ENCODE peak calls at places on chromosome 16, in eight cellular contexts. S is K562, Q is suprapubic skin, F is esophagus muscularis mucosa, M is GM23338, Y is stomach, Z is spleen, V is prostate gland. G is an unnamed sample. For H3K4me1, the result is how much of the 10 kb centered on the place peaks cover.

GRCh38 chr16:77387810-77388209 is 47.0 kb downstream of the ADAMTS18 start:
- DNase-seq in S (no peak), Q (no peak), F (no peak), M (peak), Y (no peak), Z (no peak), V (no peak), G (no peak)

GRCh38 chr16:66510711-66511614 is 39.0 kb downstream of the TK2 start:
- DNase-seq in S (no peak), Q (no peak), F (no peak), M (no peak), Y (peak), Z (no peak), V (peak), G (no peak)

GRCh38 chr16:20904507-20905079 is 4.0 kb downstream of the LYRM1 start:
- DNase-seq in S (no peak), Q (no peak), F (no peak), M (no peak), Y (peak), Z (no peak), V (peak), G (no peak)

GRCh38 chr16:84096447-84097005 is 20.2 kb downstream of the MBTPS1 start:
- DNase-seq in S (no peak), Q (no peak), F (no peak), M (no peak), Y (peak), Z (no peak), V (peak), G (no peak)

GRCh38 chr16:30700491-30700890 is 1.5 kb downstream of the SRCAP start:
- DNase-seq in S (peak), Q (no peak), F (no peak), M (no peak), Y (no peak), Z (peak), V (no peak), G (no peak)

GRCh38 chr16:1907226-1907849 is 10.9 kb downstream of the HS3ST6 start:
- DNase-seq in S (no peak), Q (no peak), F (no peak), M (no peak), Y (no peak), Z (no peak), V (no peak), G (no peak)

GRCh38 chr16:25224731-25225319 is 8.1 kb downstream of the AQP8 start:
- DNase-seq in S (no peak), Q (no peak), F (no peak), M (no peak), Y (no peak), Z (no peak), V (no peak), G (no peak)

GRCh38 chr16:15861996-15862395 is 5.2 kb upstream of the MYH11 start:
- DNase-seq in S (no peak), Q (no peak), F (no peak), M (no peak), Y (no peak), Z (no peak), V (no peak), G (no peak)

GRCh38 chr16:11138769-11139623 is 117.0 kb downstream of the SOCS1 start:
- DNase-seq in S (no peak), Q (no peak), F (no peak), M (no peak), Y (no peak), Z (no peak), V (no peak), G (no peak)

GRCh38 chr16:7086842-7087616 is 245.6 kb upstream of the RBFOX1 start:
- DNase-seq in S (no peak), Q (no peak), F (no peak), M (peak), Y (no peak), Z (no peak), V (no peak), G (no peak)

GRCh38 chr16:46947900-46948547 is 25.4 kb downstream of the DNAJA2 start:
- DNase-seq in S (peak), Q (no peak), F (no peak), M (peak), Y (peak), Z (peak), V (no peak), G (no peak)

GRCh38 chr16:4892356-4893102 is 44.4 kb downstream of the PPL start:
- DNase-seq in S (peak), Q (no peak), F (no peak), M (no peak), Y (no peak), Z (no peak), V (no peak), G (no peak)

GRCh38 chr16:10947211-10947787 is 2.9 kb downstream of the CLEC16A start:
- DNase-seq in S (no peak), Q (no peak), F (no peak), M (no peak), Y (no peak), Z (no peak), V (no peak), G (no peak)

GRCh38 chr16:4685776-4686496 is 7.4 kb upstream of the NUDT16L1 start:
- DNase-seq in S (no peak), Q (no peak), F (no peak), M (no peak), Y (no peak), Z (peak), V (no peak), G (no peak)

GRCh38 chr16:28486266-28486665 is 5.6 kb downstream of the CLN3 start:
- DNase-seq in S (no peak), Q (no peak), F (no peak), M (no peak), Y (no peak), Z (no peak), V (no peak), G (no peak)

GRCh38 chr16:86772671-86773338 is 194.5 kb downstream of the FOXL1 start:
- DNase-seq in S (no peak), Q (no peak), F (no peak), M (no peak), Y (no peak), Z (peak), V (no peak), G (no peak)

GRCh38 chr16:66948034-66948821 is 12.8 kb upstream of the CES3 start:
- DNase-seq in S (no peak), Q (no peak), F (no peak), M (peak), Y (peak), Z (no peak), V (no peak), G (no peak)

GRCh38 chr16:81469710-81470481 is 25.3 kb downstream of the CMIP start:
- DNase-seq in S (no peak), Q (no peak), F (no peak), M (no peak), Y (peak), Z (peak), V (no peak), G (no peak)

GRCh38 chr16:8963010-8963824 is 489 bp downstream of the USP7 start:
- DNase-seq in S (no peak), Q (no peak), F (no peak), M (no peak), Y (no peak), Z (peak), V (no peak), G (no peak)

GRCh38 chr16:4908854-4909401 is 28.0 kb downstream of the PPL start:
- DNase-seq in S (no peak), Q (no peak), F (no peak), M (no peak), Y (no peak), Z (no peak), V (no peak), G (no peak)

GRCh38 chr16:2026461-2027023 is at the start of gene NHERF2:
- DNase-seq in S (peak), Q (no peak), F (no peak), M (peak), Y (peak), Z (peak), V (peak), G (no peak)

GRCh38 chr16:74862743-74863244 is 88.2 kb upstream of the FA2H start:
- DNase-seq in S (peak), Q (no peak), F (no peak), M (peak), Y (no peak), Z (no peak), V (peak), G (no peak)

GRCh38 chr16:50015631-50016030 is 9.4 kb upstream of the CNEP1R1 start:
- DNase-seq in S (no peak), Q (no peak), F (no peak), M (no peak), Y (no peak), Z (no peak), V (no peak), G (no peak)

GRCh38 chr16:74607310-74607966 is 524 bp upstream of the GLG1 start:
- DNase-seq in S (no peak), Q (no peak), F (no peak), M (no peak), Y (no peak), Z (no peak), V (no peak), G (no peak)

GRCh38 chr16:53780051-53780450 is 76.1 kb downstream of the FTO start:
- DNase-seq in S (no peak), Q (no peak), F (no peak), M (no peak), Y (peak), Z (no peak), V (peak), G (no peak)

GRCh38 chr16:88810166-88810867 is 1.4 kb downstream of the APRT start:
- DNase-seq in S (no peak), Q (no peak), F (no peak), M (no peak), Y (no peak), Z (no peak), V (no peak), G (no peak)

GRCh38 chr16:49530396-49530795 is 156.8 kb downstream of the C16orf78 start:
- DNase-seq in S (no peak), Q (no peak), F (no peak), M (no peak), Y (no peak), Z (no peak), V (no peak), G (no peak)

GRCh38 chr16:76293980-76294690 is 16.9 kb downstream of the CNTNAP4 start:
- DNase-seq in S (no peak), Q (no peak), F (no peak), M (no peak), Y (no peak), Z (no peak), V (no peak), G (no peak)

GRCh38 chr16:76292218-76292617 is 15.0 kb downstream of the CNTNAP4 start:
- DNase-seq in S (no peak), Q (no peak), F (no peak), M (no peak), Y (no peak), Z (no peak), V (no peak), G (no peak)

GRCh38 chr16:76294691-76295214 is 17.6 kb downstream of the CNTNAP4 start:
- DNase-seq in S (no peak), Q (no peak), F (no peak), M (no peak), Y (no peak), Z (no peak), V (no peak), G (no peak)
- H3K4me3 ChIP-seq in S (no peak), Q (no peak), F (no peak), M (no peak), Y (no peak), Z (no peak), V (no peak), G (no peak)

GRCh38 chr16:85535352-85536072 is 77.6 kb upstream of the GSE1 start:
- DNase-seq in S (peak), Q (no peak), F (no peak), M (no peak), Y (peak), Z (no peak), V (no peak), G (no peak)

GRCh38 chr16:85536411-85537330 is 76.5 kb upstream of the GSE1 start:
- DNase-seq in S (no peak), Q (no peak), F (no peak), M (peak), Y (no peak), Z (no peak), V (no peak), G (no peak)

GRCh38 chr16:85536073-85536410 is 77.1 kb upstream of the GSE1 start:
- DNase-seq in S (peak), Q (no peak), F (no peak), M (no peak), Y (peak), Z (no peak), V (no peak), G (no peak)

GRCh38 chr16:85532147-85532546 is 81.0 kb upstream of the GSE1 start:
- DNase-seq in S (no peak), Q (no peak), F (no peak), M (no peak), Y (no peak), Z (no peak), V (no peak), G (no peak)

DNA sequence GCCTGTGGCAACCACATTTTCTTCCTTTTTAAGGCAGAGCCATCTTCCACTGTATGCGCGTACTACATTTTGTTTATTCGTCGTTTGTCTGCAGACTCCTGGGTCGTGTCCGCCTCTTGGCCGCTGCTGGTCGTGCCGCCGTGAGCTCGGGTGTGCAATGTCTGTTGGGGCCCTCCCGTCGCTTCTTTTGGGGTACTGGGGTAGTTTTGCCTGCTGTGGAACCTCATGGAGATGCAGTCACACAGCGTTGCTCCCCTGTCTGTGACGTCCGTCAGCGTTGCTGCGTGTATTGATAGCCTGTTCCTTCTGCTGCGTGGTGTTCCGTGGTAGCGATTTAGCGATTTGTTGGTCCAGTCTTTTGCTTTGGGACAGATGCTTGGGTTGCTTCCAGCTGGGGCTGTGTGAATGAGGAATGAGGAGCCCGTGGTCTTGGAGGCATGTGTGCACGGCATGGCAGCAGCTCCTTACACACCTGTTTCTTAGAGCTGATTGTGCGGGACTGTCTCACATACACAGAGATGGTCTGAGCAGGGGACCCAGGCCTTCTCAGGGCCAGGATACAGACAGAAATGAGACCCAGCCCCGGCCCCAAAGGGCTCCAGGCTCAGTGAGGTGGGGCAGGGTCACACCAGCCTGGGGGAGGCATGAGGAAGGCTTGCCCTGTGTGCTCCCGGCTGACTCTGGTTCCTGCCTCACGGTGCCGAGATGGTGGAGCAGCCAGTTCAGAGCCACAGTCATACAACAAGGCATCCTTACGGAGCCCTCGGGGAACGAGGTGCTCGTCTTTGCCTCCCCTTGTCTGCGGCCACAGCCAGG is 78.4 kb upstream of the GSE1 start:
- DNase-seq in S (no peak), Q (no peak), F (no peak), M (no peak), Y (no peak), Z (no peak), V (no peak), G (no peak)
- TF ChIP-seq POLR2AphosphoS5 in S (no peak), Q (no peak), F (no peak), M (no peak), Y (no peak), Z (no peak), V (no peak), G (no peak)

GRCh38 chr16:69830146-69830533 is 68.0 kb downstream of the WWP2 start:
- DNase-seq in S (no peak), Q (no peak), F (no peak), M (no peak), Y (no peak), Z (no peak), V (no peak), G (no peak)

GRCh38 chr16:69833357-69833781 is 71.2 kb downstream of the WWP2 start:
- DNase-seq in S (no peak), Q (no peak), F (no peak), M (no peak), Y (no peak), Z (no peak), V (no peak), G (no peak)

GRCh38 chr16:69829338-69829737 is 67.2 kb downstream of the WWP2 start:
- DNase-seq in S (no peak), Q (no peak), F (no peak), M (no peak), Y (no peak), Z (no peak), V (no peak), G (no peak)

GRCh38 chr16:69831212-69832123 is 69.3 kb downstream of the WWP2 start:
- DNase-seq in S (no peak), Q (no peak), F (no peak), M (no peak), Y (no peak), Z (no peak), V (no peak), G (no peak)

GRCh38 chr16:69830534-69831211 is 68.5 kb downstream of the WWP2 start:
- DNase-seq in S (no peak), Q (no peak), F (no peak), M (no peak), Y (peak), Z (no peak), V (no peak), G (no peak)
- H3K4me1 ChIP-seq in S (under half), Q (under half), F (under half), M (under half), Y (under half), Z (under half), V (under half), G (under half)

GRCh38 chr16:68233085-68233834 is 2.7 kb downstream of the ESRP2 start:
- DNase-seq in S (no peak), Q (peak), F (no peak), M (no peak), Y (no peak), Z (no peak), V (no peak), G (no peak)
- H3K4me3 ChIP-seq in S (no peak), Q (peak), F (no peak), M (peak), Y (peak), Z (no peak), V (no peak), G (peak)

GRCh38 chr16:53346-54236 is at the start of the genes POLR3K and SNRNP25:
- DNase-seq in S (peak), Q (peak), F (peak), M (peak), Y (peak), Z (peak), V (peak), G (no peak)
- TF ChIP-seq POLR2AphosphoS5 in S (peak), Q (no peak), F (peak), M (peak), Y (peak), Z (peak), V (peak), G (peak)

GRCh38 chr16:17460890-17461289 is 9.9 kb downstream of the XYLT1 start:
- DNase-seq in S (no peak), Q (no peak), F (no peak), M (no peak), Y (no peak), Z (peak), V (no peak), G (no peak)
- H3K4me1 ChIP-seq in S (under half), Q (under half), F (under half), M (under half), Y (under half), Z (under half), V (under half), G (under half)

GRCh38 chr16:57527610-57528360 is 8.6 kb downstream of the CCDC102A start:
- DNase-seq in S (no peak), Q (no peak), F (no peak), M (no peak), Y (no peak), Z (peak), V (no peak), G (no peak)
- H3K4me3 ChIP-seq in S (no peak), Q (no peak), F (no peak), M (peak), Y (no peak), Z (no peak), V (no peak), G (no peak)